ENCODE peak calls at places on chromosome 1, in seven cellular contexts. A is neural progenitor cell; S is transverse colon; U is astrocyte; C is neuronal stem cell; G is CD8-positive, alpha-beta T cell; D is SJSA1. F is an unnamed sample.

GRCh38 chr1:119005870-119006405 is 17.8 kb upstream of the TBX15 start:
- DNase-seq in A (no peak), C (peak; percentile 14), S (no peak), G (no peak), D (no peak), U (no peak), F (no peak)

GRCh38 chr1:32195972-32196823 is 4.2 kb upstream of the CCDC28B start:
- DNase-seq in D (no peak), U (no peak), S (no peak), A (no peak), C (no peak), G (no peak), F (no peak)

GRCh38 chr1:86695400-86695799 is 9.0 kb upstream of the SH3GLB1 start:
- DNase-seq in G (no peak), U (peak; percentile 34), D (no peak), C (no peak), S (no peak), A (no peak), F (no peak)

GRCh38 chr1:243407284-243408018 is 151.6 kb downstream of the SDCCAG8 start:
- DNase-seq in C (no peak), D (peak; percentile 58), U (peak; percentile 65), S (no peak), G (no peak), A (no peak), F (no peak)

GRCh38 chr1:184152944-184153343 is 101.4 kb downstream of the TSEN15 start:
- DNase-seq in C (no peak), S (no peak), D (no peak), G (no peak), U (no peak), A (no peak), F (no peak)

GRCh38 chr1:170221495-170221894 is 75.7 kb downstream of the NTMT2 start:
- DNase-seq in D (no peak), U (no peak), C (no peak), A (no peak), S (no peak), G (no peak), F (no peak)

GRCh38 chr1:32886828-32887414 is 630 bp downstream of the HPCA start:
- DNase-seq in D (no peak), G (no peak), C (no peak), A (no peak), U (no peak), S (no peak), F (no peak)

GRCh38 chr1:58447891-58448290 is 98.6 kb downstream of the OMA1 start:
- DNase-seq in C (no peak), D (no peak), G (no peak), U (peak; percentile 35), S (no peak), A (no peak), F (no peak)

DNA sequence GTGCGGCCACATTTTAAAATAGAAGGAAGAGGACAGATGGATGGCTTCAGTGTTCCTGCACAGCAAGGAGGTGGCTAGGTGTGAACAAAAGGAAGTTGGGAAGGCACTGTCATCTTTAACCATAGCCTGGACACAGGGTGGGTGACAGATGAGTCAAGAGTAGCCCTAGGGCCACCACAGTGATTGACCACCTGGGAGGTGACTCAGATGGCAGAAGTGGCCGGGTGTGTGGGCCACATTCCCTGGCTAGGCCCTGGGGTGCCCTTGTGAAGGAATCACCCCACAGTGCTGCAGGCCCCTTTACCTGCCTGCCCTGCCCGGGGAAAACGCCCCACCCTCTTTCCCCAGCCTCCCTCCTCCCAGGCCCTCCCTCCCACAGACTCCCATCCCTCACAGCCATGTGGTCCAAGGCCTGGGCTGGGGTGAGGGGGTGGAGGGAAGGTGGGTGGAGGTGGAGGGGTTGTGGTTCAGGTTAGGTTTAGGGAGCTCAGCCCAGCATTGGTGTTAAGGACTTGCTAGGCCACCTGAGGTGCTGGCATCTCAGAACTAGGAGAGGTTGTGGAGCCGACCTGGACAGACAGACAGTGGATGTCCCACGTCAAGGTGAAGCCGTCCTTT is 59.1 kb downstream of the SPSB1 start:
- DNase-seq in S (no peak), G (no peak), D (no peak), A (no peak), U (no peak), C (no peak), F (no peak)
- H3K27ac ChIP-seq in S (peak overlapping the region; percentile 67), G (no peak overlapping the region), D (no peak overlapping the region), A (no peak overlapping the region), U (no peak overlapping the region), C (no peak overlapping the region), F (no peak overlapping the region)

GRCh38 chr1:42937836-42938595 is 20.7 kb downstream of the SLC2A1 start:
- DNase-seq in D (no peak), C (no peak), S (peak; percentile 49), G (peak; percentile 48), U (no peak), A (no peak), F (no peak)

GRCh38 chr1:42938596-42939184 is 20.0 kb downstream of the SLC2A1 start:
- DNase-seq in S (no peak), A (no peak), G (no peak), C (no peak), U (no peak), D (no peak), F (no peak)

GRCh38 chr1:42935971-42936308 is 22.7 kb downstream of the SLC2A1 start:
- DNase-seq in D (no peak), U (no peak), C (no peak), A (no peak), S (no peak), G (no peak), F (no peak)

GRCh38 chr1:42936309-42937078 is 22.2 kb downstream of the SLC2A1 start:
- DNase-seq in C (no peak), D (peak; percentile 99), U (peak; percentile 60), S (peak; percentile 67), A (no peak), G (peak; percentile 67), F (peak; percentile 92)

DNA sequence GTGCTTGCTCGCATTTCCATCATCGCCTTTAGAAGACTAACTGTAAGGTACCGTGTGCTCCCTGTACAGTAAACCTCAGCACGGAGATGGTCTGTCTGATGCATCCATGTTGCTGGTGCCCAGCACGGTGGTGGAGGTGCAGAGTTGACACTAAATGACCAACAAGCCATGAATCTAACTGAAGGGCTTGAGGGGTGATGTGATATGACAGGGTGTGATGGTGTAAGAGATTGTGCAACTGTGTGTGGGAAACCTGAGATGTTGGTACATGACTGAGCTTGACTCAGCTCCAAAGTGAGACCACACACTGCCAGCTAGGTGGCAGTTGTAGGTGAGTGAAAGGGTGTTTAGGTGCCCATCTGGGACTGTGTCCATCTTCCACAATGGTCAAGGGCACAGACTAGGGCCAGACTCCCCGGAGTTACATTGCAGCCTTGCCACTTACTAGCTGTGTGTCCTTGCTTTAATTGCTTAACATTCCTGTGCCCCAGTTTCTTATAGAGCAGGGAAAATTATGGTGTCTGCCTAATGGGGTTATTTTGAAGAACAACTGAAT is 21.4 kb downstream of the SLC2A1 start:
- DNase-seq in C (no peak), G (no peak), A (no peak), U (peak; percentile 59), D (peak; percentile 54), S (peak; percentile 9), F (no peak)
- H3K4me1 ChIP-seq in C (peaks cover 63% of the 10 kb centered on the region), G (peaks cover 78% of the 10 kb centered on the region), A (peaks cover 12% of the 10 kb centered on the region), U (peaks cover 49% of the 10 kb centered on the region), D (peaks cover 94% of the 10 kb centered on the region), S (peaks cover 82% of the 10 kb centered on the region), F (peaks cover 48% of the 10 kb centered on the region)

GRCh38 chr1:111559736-111560279 is 56.4 kb upstream of the ADORA3 start:
- DNase-seq in U (peak; percentile 90), C (no peak), G (no peak), S (no peak), A (no peak), D (peak; percentile 36), F (no peak)
- H3K27ac ChIP-seq in U (peak overlapping the region; percentile 72), C (no peak overlapping the region), G (no peak overlapping the region), S (no peak overlapping the region), A (no peak overlapping the region), D (peak overlapping the region; percentile 11), F (no peak overlapping the region)

GRCh38 chr1:44339731-44340130 is 15.3 kb downstream of the ERI3 start:
- DNase-seq in D (no peak), S (no peak), G (no peak), A (peak; percentile 17), U (no peak), C (no peak), F (no peak)
- H3K4me1 ChIP-seq in D (no peaks in the 10 kb centered on the region), S (no peaks in the 10 kb centered on the region), G (no peaks in the 10 kb centered on the region), A (peaks cover 11% of the 10 kb centered on the region), U (no peaks in the 10 kb centered on the region), C (peaks cover 3% of the 10 kb centered on the region), F (no peaks in the 10 kb centered on the region)

F was measured in SJCRH30.